ENCODE peak calls at places on chromosomes 16 and 17, in five cellular contexts. N is C1 segment of cervical spinal cord, C is HFFc6, F is sigmoid colon, O is posterior vena cava. G is an unnamed sample.

GRCh38 chr16:69619514-69619913 is 53.7 kb downstream of the NFAT5 start:
- DNase-seq in F (no peak), N (no peak), O (no peak), C (no peak), G (no peak)

GRCh38 chr17:6610011-6610410 is 30.5 kb downstream of the KIAA0753 start:
- DNase-seq in F (no peak), O (no peak), N (no peak), C (no peak), G (no peak)

GRCh38 chr17:2086306-2086705 is 31.4 kb downstream of the HIC1 start:
- DNase-seq in F (no peak), C (no peak), N (no peak), O (no peak), G (no peak)

GRCh38 chr17:48542114-48542955 is 2.6 kb downstream of the HOXB2 start:
- DNase-seq in O (no peak), N (no peak), F (no peak), C (no peak), G (no peak)

GRCh38 chr16:30046178-30046577 is 15.1 kb upstream of the TLCD3B start:
- DNase-seq in O (no peak), N (no peak), C (no peak), F (no peak), G (no peak)

GRCh38 chr16:78509965-78510364 is 410.5 kb downstream of the WWOX start:
- DNase-seq in O (no peak), N (no peak), F (no peak), C (no peak), G (no peak)

GRCh38 chr16:26985100-26986065 is 81.3 kb upstream of the C16orf82 start:
- DNase-seq in F (no peak), O (no peak), C (no peak), N (no peak), G (no peak)

GRCh38 chr16:82634955-82635610 is 8.3 kb downstream of the CDH13 start:
- DNase-seq in C (no peak), N (no peak), O (no peak), F (peak), G (no peak)

GRCh38 chr17:17836818-17837379 is at the start of gene SREBF1:
- DNase-seq in O (peak), C (no peak), F (peak), N (peak), G (peak)

GRCh38 chr16:51431517-51432241 is 280.6 kb upstream of the SALL1 start:
- DNase-seq in F (no peak), C (peak), O (no peak), N (no peak), G (peak)

GRCh38 chr16:74078877-74079586 is 217.6 kb upstream of the PSMD7 start:
- DNase-seq in O (no peak), F (no peak), N (no peak), C (no peak), G (no peak)

GRCh38 chr16:48231675-48232214 is 12.4 kb upstream of the LONP2 start:
- DNase-seq in F (no peak), O (no peak), C (peak), N (no peak), G (peak)

GRCh38 chr17:40952675-40953074 is 14.1 kb downstream of the KRT39 start:
- DNase-seq in C (peak), O (no peak), N (no peak), F (no peak), G (peak)

GRCh38 chr16:13957197-13958078 is 37.5 kb downstream of the ERCC4 start:
- DNase-seq in F (peak), C (peak), N (peak), O (peak), G (peak)

GRCh38 chr16:67833035-67833417 is 9.1 kb upstream of the THAP11 start:
- DNase-seq in F (no peak), N (no peak), C (peak), O (no peak), G (peak)

GRCh38 chr17:731943-732787 is at the start of gene TLCD3A:
- DNase-seq in O (peak), F (peak), N (peak), C (peak), G (peak)

G was measured in brain microvascular endothelial cell.